ENCODE peak calls at places on chromosomes 6 and 20, in five cellular contexts. P is GM12878, F is SK-N-SH, M is K562, K is HepG2. R is an unnamed sample.

GRCh38 chr6:56329296-56330050 is 82.1 kb upstream of the COL21A1 start:
- DNase-seq in K (no peak), P (no peak), F (no peak), M (no peak), R (no peak)

GRCh38 chr6:35058827-35059522 is 82.2 kb downstream of the TCP11 start:
- DNase-seq in M (no peak), K (no peak), F (peak; percentile 3), P (no peak), R (no peak)

GRCh38 chr6:11416936-11417576 is 120.5 kb upstream of the TMEM170B start:
- DNase-seq in F (no peak), K (no peak), P (no peak), M (no peak), R (no peak)

GRCh38 chr6:18022398-18023231 is 35.2 kb upstream of the KIF13A start:
- DNase-seq in M (no peak), P (no peak), F (no peak), K (no peak), R (no peak)

GRCh38 chr20:50121858-50122271 is 8.9 kb upstream of the UBE2V1 start:
- DNase-seq in F (peak; percentile 66), M (peak; percentile 65), P (no peak), K (no peak), R (no peak)

GRCh38 chr6:42279144-42279781 is 61.6 kb upstream of the MRPS10 start:
- DNase-seq in F (no peak), K (no peak), P (no peak), M (no peak), R (no peak)

GRCh38 chr6:98787961-98788360 is 46.4 kb upstream of the POU3F2 start:
- DNase-seq in P (no peak), K (no peak), M (no peak), F (peak; percentile 4), R (no peak)

GRCh38 chr6:4606016-4606415 is 170.2 kb upstream of the CDYL start:
- DNase-seq in F (no peak), K (no peak), P (no peak), M (no peak), R (no peak)

GRCh38 chr6:10478187-10479040 is 42.7 kb upstream of the GCNT2 start:
- DNase-seq in M (peak; percentile 59), K (peak; percentile 58), P (no peak), F (peak; percentile 62), R (peak; percentile 41)

GRCh38 chr6:116847234-116847633 is 18.4 kb upstream of the GPRC6A start:
- DNase-seq in M (no peak), F (peak; percentile 23), P (no peak), K (peak; percentile 59), R (peak; percentile 35)

GRCh38 chr20:1661542-1662299 is 4.1 kb upstream of the SIRPG start:
- DNase-seq in M (no peak), P (no peak), K (no peak), F (no peak), R (no peak)

GRCh38 chr20:15528386-15529111 is 1044.7 kb downstream of the KIF16B start:
- DNase-seq in P (no peak), K (no peak), M (no peak), F (no peak), R (no peak)

GRCh38 chr20:52619101-52619500 is 353.1 kb upstream of the TSHZ2 start:
- DNase-seq in P (no peak), K (no peak), M (no peak), F (peak; percentile 2), R (no peak)

GRCh38 chr20:44460795-44461141 is 14.9 kb upstream of the TTPAL start:
- DNase-seq in F (peak; percentile 57), K (peak; percentile 73), P (no peak), M (peak; percentile 38), R (peak; percentile 31)

DNA sequence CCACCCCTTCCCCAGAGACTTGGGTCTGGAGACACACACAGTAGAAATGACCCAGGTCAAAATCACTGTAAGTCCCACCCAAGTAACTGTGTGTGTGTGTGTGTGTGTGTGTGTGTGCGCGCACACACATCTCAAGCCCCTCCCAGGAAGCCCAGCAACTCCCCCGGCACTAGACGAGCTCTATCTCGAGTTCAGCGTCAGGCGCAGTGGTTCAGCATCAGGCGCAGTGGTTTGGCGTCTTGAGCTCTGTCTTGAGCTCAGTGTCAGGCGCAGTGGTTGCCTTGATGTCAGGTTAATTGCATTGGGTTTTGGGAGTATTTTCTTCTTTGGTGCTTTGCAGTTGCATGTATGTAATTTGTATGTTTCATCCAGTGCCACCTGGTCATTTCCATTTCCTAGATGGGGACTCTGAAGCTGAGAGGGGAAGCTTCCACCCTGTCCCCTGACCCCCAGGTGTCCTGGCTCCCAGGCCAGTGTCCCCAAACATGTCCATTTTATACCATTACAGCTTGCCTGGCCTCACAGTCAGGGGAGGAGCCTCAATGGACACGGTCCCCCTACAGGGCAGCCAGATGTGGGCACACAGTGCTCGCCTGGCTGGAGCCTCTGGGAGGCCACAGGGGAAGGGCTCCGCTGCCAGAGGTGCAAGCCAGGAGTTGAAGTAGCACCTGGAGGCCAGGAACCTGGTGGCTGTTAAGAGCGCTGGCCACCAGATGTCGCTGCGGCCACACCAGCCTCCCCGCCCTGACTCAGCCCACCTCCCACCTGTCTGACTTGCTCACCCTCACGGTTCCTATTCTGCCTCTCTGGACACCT is 107.8 kb downstream of the SULF2 start:
- DNase-seq in P (no peak), M (peak; percentile 82), K (peak; percentile 69), F (peak; percentile 83), R (peak; percentile 51)
- TF ChIP-seq ZBTB33 in P (no peak), M (no peak), K (peak; percentile 31), F (no peak), R (no peak)

DNA sequence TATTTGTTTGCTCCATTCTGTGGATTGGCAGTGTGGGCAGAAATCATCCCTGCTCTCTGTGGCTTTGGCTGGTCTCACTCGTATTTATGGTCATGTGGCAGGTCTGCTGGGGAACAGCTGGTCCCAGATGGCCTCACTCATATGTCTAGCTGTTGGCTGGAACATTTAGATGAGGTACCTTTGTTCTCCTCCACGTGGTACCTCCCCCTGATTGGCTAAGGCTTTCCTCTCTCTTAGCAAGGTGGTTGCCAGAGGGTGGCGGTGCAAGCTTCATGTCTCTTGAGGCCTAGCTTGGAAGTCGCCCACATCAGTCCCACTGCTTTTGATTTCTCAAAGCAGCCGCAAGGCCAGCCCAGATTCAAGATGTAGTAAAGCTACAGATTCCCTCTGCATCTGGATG is 348.5 kb upstream of the BTBD3 start:
- DNase-seq in M (no peak), P (no peak), F (no peak), K (no peak), R (no peak)
- TF ChIP-seq ZBTB33 in M (no peak), P (no peak), F (no peak), K (no peak), R (no peak)

DNA sequence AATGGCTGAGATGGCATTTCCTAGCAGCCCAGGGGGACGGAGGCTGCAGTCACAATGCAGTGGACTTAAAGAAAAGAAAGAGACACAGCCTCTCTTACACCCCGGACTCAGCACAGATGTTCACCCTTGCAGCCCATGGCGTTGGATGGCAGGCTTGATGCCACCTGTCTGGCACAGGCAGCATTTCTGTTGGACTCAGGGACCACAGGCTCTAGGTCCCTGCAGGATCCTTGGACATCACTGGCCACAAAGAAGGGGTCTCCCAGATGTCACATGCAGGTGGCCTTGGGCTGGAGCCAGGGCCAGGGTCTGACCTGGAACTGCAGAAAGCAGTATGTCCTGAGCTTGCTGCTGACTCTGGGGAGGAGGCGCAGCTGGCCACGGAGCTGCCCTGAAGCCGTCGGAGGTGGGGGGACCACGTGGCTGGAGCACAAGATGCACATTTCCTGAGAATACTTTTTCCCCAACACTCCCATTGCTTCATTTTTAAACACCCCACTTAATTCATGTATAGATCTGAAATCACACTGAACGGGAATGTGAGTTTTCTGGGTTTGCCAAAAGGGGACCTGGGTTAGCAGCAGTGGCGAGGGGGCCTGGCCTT is 102.3 kb upstream of the SULF2 start:
- DNase-seq in M (no peak), K (no peak), F (no peak), P (no peak), R (no peak)
- TF ChIP-seq ZBTB33 in M (no peak), K (no peak), F (no peak), P (no peak), R (no peak)

GRCh38 chr20:8097307-8097706 is 34.8 kb upstream of the PLCB1 start:
- DNase-seq in F (no peak), P (no peak), M (no peak), K (no peak), R (no peak)

GRCh38 chr20:8094845-8095244 is 37.2 kb upstream of the PLCB1 start:
- DNase-seq in K (peak; percentile 61), F (no peak), M (no peak), P (no peak), R (no peak)

GRCh38 chr20:8094415-8094818 is 37.6 kb upstream of the PLCB1 start:
- DNase-seq in F (no peak), M (no peak), K (no peak), P (no peak), R (no peak)

DNA sequence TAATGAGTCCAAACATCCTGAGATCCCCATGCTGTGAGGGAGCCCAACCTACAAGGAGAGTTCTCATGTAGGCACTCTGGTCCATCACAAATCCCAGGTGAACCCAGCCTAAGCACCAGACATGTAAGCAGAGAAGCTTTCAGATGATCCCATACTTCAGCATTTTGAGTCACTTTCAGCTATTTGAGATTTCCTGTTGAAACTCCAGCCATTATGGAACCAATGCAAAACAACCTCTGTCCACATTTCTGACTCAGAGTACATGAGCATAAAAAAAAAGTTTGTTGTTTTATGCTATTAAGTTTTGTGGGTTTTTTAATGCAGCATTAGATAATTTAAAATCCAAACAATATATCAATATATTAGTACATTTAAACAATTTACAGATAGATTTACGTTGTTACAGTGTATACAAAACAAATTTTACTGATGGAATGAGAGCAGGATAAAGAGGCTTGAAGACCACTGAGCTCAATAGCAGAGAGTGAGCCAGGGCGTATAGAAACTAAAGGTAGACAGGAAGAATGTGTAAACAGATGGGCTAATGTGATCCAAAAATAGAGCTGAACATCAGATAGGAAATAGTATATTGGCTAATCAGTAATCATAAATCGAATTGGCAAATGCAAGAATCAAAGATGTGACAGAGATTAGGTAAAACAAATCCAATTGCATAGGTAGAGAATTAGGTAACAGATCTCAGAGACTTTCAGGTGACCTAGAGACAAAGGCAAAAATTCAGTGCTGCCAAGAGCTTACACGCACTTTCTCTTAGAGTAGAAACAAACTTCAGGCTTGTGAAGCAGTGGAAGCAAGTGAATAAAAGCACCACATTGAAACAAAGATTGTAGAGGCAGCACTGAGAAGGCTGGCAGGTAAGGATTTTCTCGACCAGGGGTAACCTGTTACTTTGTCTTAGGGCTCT is 36.2 kb upstream of the PLCB1 start:
- DNase-seq in F (no peak), P (no peak), M (no peak), K (no peak), R (no peak)
- TF ChIP-seq ZBTB33 in F (no peak), P (no peak), M (no peak), K (no peak), R (no peak)

R was measured in HCT116.